ENCODE peak calls at places on chromosomes 13 and 19, in five cellular contexts. One of them, this sample, is unnamed.

GRCh38 chr13:108213946-108214345 is 1.4 kb downstream of the LIG4 start:
- DNase-seq in stomach: no peak
- DNase-seq in suprapubic skin: no peak
- DNase-seq in sigmoid colon: no peak
- DNase-seq in SK-N-SH: no peak
- DNase-seq in this sample: no peak

GRCh38 chr19:52602931-52603330 is 32.8 kb downstream of the ZNF701 start:
- DNase-seq in stomach: no peak
- DNase-seq in suprapubic skin: no peak
- DNase-seq in sigmoid colon: no peak
- DNase-seq in SK-N-SH: no peak
- DNase-seq in this sample: no peak

GRCh38 chr19:31627824-31628223 is 278.6 kb upstream of the TSHZ3 start:
- DNase-seq in stomach: no peak
- DNase-seq in suprapubic skin: no peak
- DNase-seq in sigmoid colon: no peak
- DNase-seq in SK-N-SH: no peak
- DNase-seq in this sample: no peak

GRCh38 chr13:51697855-51698254 is 106.1 kb downstream of the DHRS12 start:
- DNase-seq in stomach: no peak
- DNase-seq in suprapubic skin: no peak
- DNase-seq in sigmoid colon: no peak
- DNase-seq in SK-N-SH: no peak
- DNase-seq in this sample: no peak

GRCh38 chr13:44653261-44653660 is 77.1 kb upstream of the TSC22D1 start:
- DNase-seq in stomach: no peak
- DNase-seq in suprapubic skin: no peak
- DNase-seq in sigmoid colon: no peak
- DNase-seq in SK-N-SH: no peak
- DNase-seq in this sample: no peak

GRCh38 chr13:43433691-43434121 is 353.1 kb downstream of the ENOX1 start:
- DNase-seq in stomach: no peak
- DNase-seq in suprapubic skin: no peak
- DNase-seq in sigmoid colon: no peak
- DNase-seq in SK-N-SH: no peak
- DNase-seq in this sample: no peak

GRCh38 chr19:13961826-13962737 is 9.8 kb downstream of the DCAF15 start:
- DNase-seq in stomach: no peak
- DNase-seq in suprapubic skin: no peak
- DNase-seq in sigmoid colon: no peak
- DNase-seq in SK-N-SH: peak; percentile 34
- DNase-seq in this sample: no peak

GRCh38 chr13:112978561-112979405 is 9.8 kb downstream of the MCF2L start:
- DNase-seq in stomach: no peak
- DNase-seq in suprapubic skin: no peak
- DNase-seq in sigmoid colon: no peak
- DNase-seq in SK-N-SH: peak; percentile 65
- DNase-seq in this sample: no peak

GRCh38 chr13:107348931-107349330 is 781.0 kb upstream of the ARGLU1 start:
- DNase-seq in stomach: no peak
- DNase-seq in suprapubic skin: no peak
- DNase-seq in sigmoid colon: no peak
- DNase-seq in SK-N-SH: peak; percentile 24
- DNase-seq in this sample: no peak

GRCh38 chr13:43397110-43397509 is 373.7 kb downstream of the DNAJC15 start:
- DNase-seq in stomach: no peak
- DNase-seq in suprapubic skin: no peak
- DNase-seq in sigmoid colon: no peak
- DNase-seq in SK-N-SH: no peak
- DNase-seq in this sample: no peak

GRCh38 chr13:40600145-40600751 is 66.2 kb downstream of the FOXO1 start:
- DNase-seq in stomach: no peak
- DNase-seq in suprapubic skin: no peak
- DNase-seq in sigmoid colon: no peak
- DNase-seq in SK-N-SH: no peak
- DNase-seq in this sample: no peak

GRCh38 chr19:40570313-40571004 is 6.2 kb upstream of the SHKBP1 start:
- DNase-seq in stomach: peak; percentile 99
- DNase-seq in suprapubic skin: peak; percentile 99
- DNase-seq in sigmoid colon: peak; percentile 100
- DNase-seq in SK-N-SH: peak; percentile 98
- DNase-seq in this sample: peak; percentile 100

GRCh38 chr13:46304546-46304945 is 82.5 kb downstream of the RUBCNL start:
- DNase-seq in stomach: no peak
- DNase-seq in suprapubic skin: no peak
- DNase-seq in sigmoid colon: no peak
- DNase-seq in SK-N-SH: no peak
- DNase-seq in this sample: no peak

GRCh38 chr13:83009987-83010386 is 872.3 kb downstream of the SLITRK1 start:
- DNase-seq in stomach: no peak
- DNase-seq in suprapubic skin: no peak
- DNase-seq in sigmoid colon: no peak
- DNase-seq in SK-N-SH: no peak
- DNase-seq in this sample: no peak

GRCh38 chr13:94967183-94968039 is 255.1 kb upstream of the SOX21 start:
- DNase-seq in stomach: peak; percentile 29
- DNase-seq in suprapubic skin: no peak
- DNase-seq in sigmoid colon: no peak
- DNase-seq in SK-N-SH: peak; percentile 79
- DNase-seq in this sample: no peak

GRCh38 chr19:48390188-48391099 is 907 bp downstream of the KDELR1 start:
- DNase-seq in stomach: peak; percentile 70
- DNase-seq in suprapubic skin: peak; percentile 87
- DNase-seq in sigmoid colon: peak; percentile 82
- DNase-seq in SK-N-SH: peak; percentile 84
- DNase-seq in this sample: peak; percentile 75

GRCh38 chr13:40960721-40961120 is 58.4 kb downstream of the ELF1 start:
- DNase-seq in stomach: no peak
- DNase-seq in suprapubic skin: no peak
- DNase-seq in sigmoid colon: no peak
- DNase-seq in SK-N-SH: no peak
- DNase-seq in this sample: no peak

GRCh38 chr13:30313307-30313706 is 6.0 kb upstream of the KATNAL1 start:
- DNase-seq in stomach: no peak
- DNase-seq in suprapubic skin: no peak
- DNase-seq in sigmoid colon: no peak
- DNase-seq in SK-N-SH: no peak
- DNase-seq in this sample: no peak

GRCh38 chr13:37597477-37597876 is 1.1 kb downstream of the POSTN start:
- DNase-seq in stomach: no peak
- DNase-seq in suprapubic skin: no peak
- DNase-seq in sigmoid colon: no peak
- DNase-seq in SK-N-SH: no peak
- DNase-seq in this sample: no peak

GRCh38 chr13:88217372-88217771 is 546.2 kb downstream of the SLITRK5 start:
- DNase-seq in stomach: no peak
- DNase-seq in suprapubic skin: no peak
- DNase-seq in sigmoid colon: no peak
- DNase-seq in SK-N-SH: no peak
- DNase-seq in this sample: no peak

GRCh38 chr13:113644800-113645199 is 13.2 kb downstream of the ATP4B start:
- DNase-seq in stomach: no peak
- DNase-seq in suprapubic skin: no peak
- DNase-seq in sigmoid colon: no peak
- DNase-seq in SK-N-SH: no peak
- DNase-seq in this sample: no peak

GRCh38 chr13:99980201-99981114 is 1.1 kb upstream of the ZIC2 start:
- DNase-seq in stomach: peak; percentile 69
- DNase-seq in suprapubic skin: peak; percentile 77
- DNase-seq in sigmoid colon: no peak
- DNase-seq in SK-N-SH: peak; percentile 85
- DNase-seq in this sample: peak; percentile 69

GRCh38 chr19:41265376-41266153 is 1.4 kb downstream of the HNRNPUL1 start:
- DNase-seq in stomach: peak; percentile 27
- DNase-seq in suprapubic skin: no peak
- DNase-seq in sigmoid colon: peak; percentile 64
- DNase-seq in SK-N-SH: peak; percentile 27
- DNase-seq in this sample: peak; percentile 24

GRCh38 chr19:12668346-12668745 is 1.7 kb downstream of the WDR83 start:
- DNase-seq in stomach: no peak
- DNase-seq in suprapubic skin: no peak
- DNase-seq in sigmoid colon: no peak
- DNase-seq in SK-N-SH: no peak
- DNase-seq in this sample: no peak

DNA sequence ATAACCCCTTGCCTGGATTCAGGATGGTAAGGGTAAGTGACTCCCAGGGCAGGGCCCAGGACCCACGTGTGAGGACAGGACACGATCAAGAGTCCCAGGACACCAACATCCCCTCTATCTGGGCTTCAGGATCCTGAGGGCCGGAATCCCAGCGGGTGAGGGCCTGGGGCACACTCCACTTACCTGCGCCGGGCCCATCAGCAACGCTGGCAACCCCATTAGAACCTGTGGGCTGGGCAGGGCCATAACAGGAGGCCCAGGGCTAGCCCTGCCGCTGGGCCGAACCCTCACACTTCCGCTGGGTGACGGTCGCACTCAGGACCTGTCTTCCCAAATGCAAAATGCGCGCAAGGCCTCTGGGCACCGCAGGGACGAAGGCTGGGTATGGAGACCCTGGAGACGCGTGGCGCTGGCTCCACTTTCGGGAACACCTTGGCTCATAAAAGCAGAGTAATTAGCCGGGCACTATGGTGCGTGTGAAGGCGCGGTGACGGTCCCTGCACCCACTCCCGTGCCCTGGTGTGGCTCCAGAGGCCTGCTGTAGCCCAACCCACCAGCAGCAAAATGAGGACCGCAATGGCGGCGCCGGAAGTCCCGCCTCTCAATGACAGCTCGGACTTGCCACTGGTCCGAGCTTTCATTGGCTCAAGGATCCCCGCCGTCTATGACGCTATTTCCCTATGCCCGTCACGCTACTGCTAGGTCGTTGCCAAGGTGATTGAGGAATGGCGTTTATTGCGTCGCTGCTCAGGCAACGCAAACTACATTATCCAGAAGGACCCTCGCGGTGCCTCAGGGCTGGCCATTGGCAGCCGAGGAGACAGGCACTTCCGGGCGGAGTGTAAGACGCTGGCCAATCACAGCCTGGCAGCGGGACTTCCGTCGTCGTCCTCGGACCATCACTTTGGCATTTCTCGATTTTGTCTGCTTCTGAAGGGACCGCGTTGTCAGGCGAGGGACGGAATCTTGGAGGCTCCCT is at the start of gene ZNF132:
- DNase-seq in stomach: peak; percentile 96
- DNase-seq in suprapubic skin: peak; percentile 98
- DNase-seq in sigmoid colon: peak; percentile 99
- DNase-seq in SK-N-SH: peak; percentile 96
- DNase-seq in this sample: peak; percentile 96
- TF ChIP-seq POLR2AphosphoS5 in stomach: peak; percentile 53
- TF ChIP-seq POLR2AphosphoS5 in suprapubic skin: no peak
- TF ChIP-seq POLR2AphosphoS5 in sigmoid colon: peak; percentile 53
- TF ChIP-seq POLR2AphosphoS5 in SK-N-SH: peak; percentile 62
- TF ChIP-seq POLR2AphosphoS5 in this sample: peak; percentile 64

DNA sequence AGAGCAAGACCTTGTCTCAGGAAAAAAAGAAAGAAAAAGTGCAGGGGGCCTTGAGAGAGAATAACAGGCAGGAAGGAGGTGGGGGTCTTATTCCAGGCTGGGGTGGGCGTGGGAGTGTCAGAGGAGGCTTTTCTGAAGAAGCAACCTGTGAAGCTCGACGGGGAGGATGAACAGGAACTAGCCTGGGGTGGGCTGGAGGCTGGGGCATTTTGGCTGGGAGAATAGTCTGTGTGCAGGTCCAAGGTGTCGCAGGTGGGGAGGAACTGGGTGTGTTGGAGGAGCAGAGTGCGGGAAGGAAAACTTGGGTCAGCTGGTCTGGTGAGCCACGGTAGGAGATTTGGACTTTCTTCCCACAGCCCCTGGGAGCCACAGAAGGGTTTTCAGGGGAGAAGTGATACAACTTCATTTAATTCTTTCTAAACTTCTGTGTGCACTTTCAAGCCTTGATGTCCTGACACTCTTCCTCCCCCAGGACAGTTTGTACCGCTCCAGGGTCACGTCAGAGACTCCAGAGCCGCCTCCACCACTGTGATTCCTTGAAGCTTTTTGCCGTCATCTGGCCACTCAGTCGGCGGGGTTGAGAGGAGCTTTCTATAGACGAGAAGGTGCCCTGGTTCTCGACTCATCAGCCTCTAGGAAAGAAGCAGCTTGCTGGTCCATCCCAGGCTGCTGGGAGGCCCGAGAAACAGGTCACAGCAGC is 138.7 kb downstream of the SIPA1L3 start:
- DNase-seq in stomach: no peak
- DNase-seq in suprapubic skin: no peak
- DNase-seq in sigmoid colon: no peak
- DNase-seq in SK-N-SH: no peak
- DNase-seq in this sample: no peak
- TF ChIP-seq POLR2AphosphoS5 in stomach: no peak
- TF ChIP-seq POLR2AphosphoS5 in suprapubic skin: no peak
- TF ChIP-seq POLR2AphosphoS5 in sigmoid colon: no peak
- TF ChIP-seq POLR2AphosphoS5 in SK-N-SH: no peak
- TF ChIP-seq POLR2AphosphoS5 in this sample: no peak

DNA sequence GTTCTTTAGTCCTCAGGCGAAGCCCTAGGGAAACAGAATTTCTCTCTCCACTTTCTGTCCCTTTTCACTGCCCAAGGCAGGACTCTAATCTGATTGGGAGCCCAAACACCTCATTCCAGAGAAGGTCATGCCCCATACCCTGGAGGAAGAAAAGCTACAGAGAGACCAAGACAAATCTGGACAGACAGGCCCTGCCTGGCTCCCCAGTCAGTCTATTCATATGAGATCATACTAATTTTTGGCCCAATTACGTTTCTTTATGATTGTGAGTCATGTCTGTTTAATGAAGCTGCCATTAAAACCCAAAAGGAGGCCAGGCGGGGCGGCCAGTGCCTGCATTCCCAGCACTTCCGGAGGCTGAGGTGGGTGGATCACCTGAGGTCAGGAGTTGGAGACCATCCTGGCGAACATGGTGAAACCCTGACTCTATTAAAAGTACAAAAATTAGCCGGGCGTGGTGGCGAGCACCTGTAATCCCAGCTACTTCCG is 3.3 kb upstream of the AP3D1 start:
- DNase-seq in stomach: no peak
- DNase-seq in suprapubic skin: no peak
- DNase-seq in sigmoid colon: no peak
- DNase-seq in SK-N-SH: no peak
- DNase-seq in this sample: peak; percentile 63
- TF ChIP-seq POLR2AphosphoS5 in stomach: no peak
- TF ChIP-seq POLR2AphosphoS5 in suprapubic skin: no peak
- TF ChIP-seq POLR2AphosphoS5 in sigmoid colon: no peak
- TF ChIP-seq POLR2AphosphoS5 in SK-N-SH: no peak
- TF ChIP-seq POLR2AphosphoS5 in this sample: peak; percentile 23

GRCh38 chr19:925087-925911 is 536 bp upstream of the ARID3A start:
- DNase-seq in stomach: peak; percentile 80
- DNase-seq in suprapubic skin: peak; percentile 94
- DNase-seq in sigmoid colon: peak; percentile 92
- DNase-seq in SK-N-SH: peak; percentile 95
- DNase-seq in this sample: peak; percentile 80
- TF ChIP-seq POLR2AphosphoS5 in stomach: no peak
- TF ChIP-seq POLR2AphosphoS5 in suprapubic skin: no peak
- TF ChIP-seq POLR2AphosphoS5 in sigmoid colon: no peak
- TF ChIP-seq POLR2AphosphoS5 in SK-N-SH: no peak
- TF ChIP-seq POLR2AphosphoS5 in this sample: no peak

GRCh38 chr19:15934332-15935078 is at the start of gene CYP4F11:
- DNase-seq in stomach: peak; percentile 96
- DNase-seq in suprapubic skin: no peak
- DNase-seq in sigmoid colon: no peak
- DNase-seq in SK-N-SH: no peak
- DNase-seq in this sample: peak; percentile 95
- TF ChIP-seq POLR2AphosphoS5 in stomach: peak; percentile 75
- TF ChIP-seq POLR2AphosphoS5 in suprapubic skin: no peak
- TF ChIP-seq POLR2AphosphoS5 in sigmoid colon: no peak
- TF ChIP-seq POLR2AphosphoS5 in SK-N-SH: no peak
- TF ChIP-seq POLR2AphosphoS5 in this sample: no peak

GRCh38 chr19:17089238-17089637 is 13.7 kb downstream of the MYO9B start:
- DNase-seq in stomach: no peak
- DNase-seq in suprapubic skin: no peak
- DNase-seq in sigmoid colon: no peak
- DNase-seq in SK-N-SH: no peak
- DNase-seq in this sample: no peak
- TF ChIP-seq POLR2AphosphoS5 in stomach: no peak
- TF ChIP-seq POLR2AphosphoS5 in suprapubic skin: no peak
- TF ChIP-seq POLR2AphosphoS5 in sigmoid colon: no peak
- TF ChIP-seq POLR2AphosphoS5 in SK-N-SH: no peak
- TF ChIP-seq POLR2AphosphoS5 in this sample: no peak

This sample was measured in transverse colon.